ENCODE peak calls at places on chromosomes 1 and 21, in seven cellular contexts. Y is spleen; K is heart right ventricle; S is breast epithelium; I is CD8-positive, alpha-beta T cell; G is GM12878; D is PC-3. X is an unnamed sample. For H3K36me3, the result is how much of the 10 kb centered on the place peaks cover.

GRCh38 chr1:37392051-37392450 is 82.3 kb upstream of the ZC3H12A start:
- DNase-seq in S (no peak), Y (no peak), K (no peak), G (no peak), I (no peak), D (no peak), X (no peak)

GRCh38 chr1:3036646-3037280 is 15.5 kb downstream of the ACTRT2 start:
- DNase-seq in D (no peak), G (no peak), Y (peak), K (no peak), I (no peak), S (no peak), X (no peak)

GRCh38 chr1:1075148-1075935 is 1.2 kb upstream of the RNF223 start:
- DNase-seq in D (no peak), G (no peak), I (no peak), K (no peak), Y (peak), S (peak), X (no peak)

GRCh38 chr21:46142581-46143473 is 12.6 kb downstream of the FTCD start:
- DNase-seq in D (no peak), G (no peak), Y (peak), S (no peak), K (no peak), I (no peak), X (no peak)

GRCh38 chr1:66556161-66556611 is 22.2 kb downstream of the SGIP1 start:
- DNase-seq in G (no peak), S (no peak), K (no peak), Y (no peak), D (no peak), I (no peak), X (peak)

GRCh38 chr1:200524092-200524491 is 96.5 kb downstream of the KIF14 start:
- DNase-seq in S (no peak), I (no peak), G (no peak), D (no peak), K (no peak), Y (no peak), X (no peak)

GRCh38 chr1:2073382-2074230 is 23.4 kb downstream of the PRKCZ start:
- DNase-seq in K (no peak), G (no peak), D (no peak), I (no peak), S (no peak), Y (no peak), X (no peak)

GRCh38 chr21:41593051-41593783 is 85.3 kb upstream of the TMPRSS2 start:
- DNase-seq in S (no peak), I (no peak), K (no peak), G (no peak), Y (no peak), D (no peak), X (no peak)

GRCh38 chr1:240258910-240259309 is 167.2 kb downstream of the FMN2 start:
- DNase-seq in S (no peak), K (no peak), Y (no peak), G (no peak), I (no peak), D (peak), X (peak)

GRCh38 chr1:157626099-157626498 is 28.2 kb upstream of the FCRL4 start:
- DNase-seq in G (peak), K (no peak), D (peak), Y (no peak), S (no peak), I (no peak), X (peak)

GRCh38 chr21:17270234-17270633 is 242.6 kb upstream of the CXADR start:
- DNase-seq in S (no peak), G (no peak), D (peak), Y (no peak), K (no peak), I (no peak), X (peak)

GRCh38 chr1:164725401-164725800 is 166.4 kb downstream of the PBX1 start:
- DNase-seq in D (no peak), K (no peak), S (no peak), Y (no peak), I (no peak), G (no peak), X (no peak)

GRCh38 chr21:34075099-34075425 is 1.7 kb downstream of the MRPS6 start:
- DNase-seq in I (no peak), K (no peak), G (no peak), D (no peak), S (no peak), Y (no peak), X (no peak)

GRCh38 chr1:82506970-82507369 is 706.2 kb downstream of the ADGRL2 start:
- DNase-seq in K (no peak), Y (no peak), I (no peak), S (no peak), G (no peak), D (no peak), X (no peak)

GRCh38 chr1:220370041-220370700 is 97.9 kb upstream of the RAB3GAP2 start:
- DNase-seq in G (no peak), D (peak), S (no peak), Y (no peak), K (peak), I (no peak), X (peak)

GRCh38 chr1:111804736-111805135 is 49.0 kb downstream of the DDX20 start:
- DNase-seq in K (no peak), D (no peak), G (no peak), S (no peak), Y (no peak), I (no peak), X (no peak)

GRCh38 chr1:156502749-156503671 is 2.4 kb upstream of the MEF2D start:
- DNase-seq in Y (peak), K (peak), I (no peak), S (no peak), G (no peak), D (peak), X (peak)

GRCh38 chr21:46561448-46562095 is 43.3 kb downstream of the S100B start:
- DNase-seq in I (no peak), S (no peak), G (no peak), K (no peak), Y (no peak), D (no peak), X (no peak)

GRCh38 chr1:93029317-93029716 is 49.8 kb upstream of the MTF2 start:
- DNase-seq in G (peak), D (no peak), S (no peak), Y (no peak), K (no peak), I (no peak), X (no peak)

GRCh38 chr1:164417016-164417704 is 141.8 kb upstream of the PBX1 start:
- DNase-seq in K (no peak), D (no peak), Y (no peak), I (no peak), G (no peak), S (no peak), X (no peak)

GRCh38 chr1:53891678-53892077 is 2.1 kb upstream of the YIPF1 start:
- DNase-seq in G (no peak), S (no peak), K (no peak), I (no peak), Y (no peak), D (no peak), X (no peak)

GRCh38 chr1:21308847-21309652 is 18.8 kb upstream of the ECE1 start:
- DNase-seq in G (no peak), D (peak), I (no peak), S (no peak), K (no peak), Y (no peak), X (peak)

GRCh38 chr21:39511102-39511501 is 59.3 kb downstream of the SH3BGR start:
- DNase-seq in Y (no peak), D (no peak), I (no peak), S (no peak), K (no peak), G (no peak), X (no peak)

GRCh38 chr1:204225841-204226745 is 12.3 kb upstream of the GOLT1A start:
- DNase-seq in D (peak), S (no peak), Y (no peak), K (no peak), G (no peak), I (no peak), X (peak)

GRCh38 chr1:206455681-206456344 is 14.5 kb upstream of the IKBKE start:
- DNase-seq in D (peak), S (no peak), Y (no peak), G (no peak), I (no peak), K (no peak), X (no peak)

GRCh38 chr1:206459703-206460102 is 10.6 kb upstream of the IKBKE start:
- DNase-seq in S (no peak), G (no peak), I (no peak), K (no peak), D (no peak), Y (no peak), X (no peak)

GRCh38 chr1:206456577-206457375 is 13.5 kb upstream of the IKBKE start:
- DNase-seq in G (no peak), D (peak), I (no peak), S (no peak), K (no peak), Y (no peak), X (peak)

GRCh38 chr1:206455320-206455680 is 15.0 kb upstream of the IKBKE start:
- DNase-seq in S (no peak), Y (no peak), I (no peak), G (no peak), K (no peak), D (no peak), X (no peak)

GRCh38 chr1:206457408-206457807 is 12.9 kb upstream of the IKBKE start:
- DNase-seq in D (peak), S (no peak), Y (no peak), G (no peak), K (no peak), I (no peak), X (peak)
- H3K36me3 ChIP-seq in D (under half), S (under half), Y (under half), G (under half), K (half or more), I (under half), X (under half)

DNA sequence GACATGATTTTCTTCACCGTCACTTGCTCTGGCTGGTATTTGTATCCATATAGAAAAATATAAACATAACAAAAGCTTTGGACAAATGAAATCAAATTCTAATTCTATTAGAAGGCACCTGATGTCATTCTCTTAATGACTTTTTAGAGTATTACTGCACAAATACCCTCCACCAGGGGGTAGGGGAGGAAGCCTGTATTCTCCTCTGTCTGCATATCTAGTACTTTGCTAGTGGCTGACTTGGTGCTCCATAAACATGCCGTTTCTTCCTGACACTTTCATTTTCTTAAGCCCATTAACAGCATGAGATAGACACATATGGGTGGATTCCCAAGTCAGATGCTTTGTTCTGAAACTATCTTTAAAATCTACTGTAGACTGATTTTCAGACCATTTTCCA is 20.6 kb upstream of the KCNJ15 start:
- DNase-seq in I (no peak), Y (no peak), K (no peak), S (no peak), D (peak), G (no peak), X (peak)
- TF ChIP-seq CTCF in I (no peak), Y (no peak), K (no peak), S (no peak), D (peak), G (no peak), X (peak)

GRCh38 chr1:236535190-236535589 is 11.4 kb downstream of the LGALS8 start:
- DNase-seq in Y (no peak), S (no peak), I (no peak), G (no peak), D (no peak), K (no peak), X (no peak)

GRCh38 chr1:236530286-236530685 is 6.5 kb downstream of the LGALS8 start:
- DNase-seq in S (no peak), I (no peak), D (no peak), Y (no peak), G (no peak), K (no peak), X (no peak)

GRCh38 chr1:236530959-236531358 is 7.2 kb downstream of the LGALS8 start:
- DNase-seq in G (no peak), S (no peak), D (no peak), K (no peak), Y (no peak), I (no peak), X (no peak)

GRCh38 chr1:236534164-236534651 is 10.4 kb downstream of the LGALS8 start:
- DNase-seq in S (no peak), I (no peak), D (peak), K (no peak), Y (no peak), G (no peak), X (peak)

DNA sequence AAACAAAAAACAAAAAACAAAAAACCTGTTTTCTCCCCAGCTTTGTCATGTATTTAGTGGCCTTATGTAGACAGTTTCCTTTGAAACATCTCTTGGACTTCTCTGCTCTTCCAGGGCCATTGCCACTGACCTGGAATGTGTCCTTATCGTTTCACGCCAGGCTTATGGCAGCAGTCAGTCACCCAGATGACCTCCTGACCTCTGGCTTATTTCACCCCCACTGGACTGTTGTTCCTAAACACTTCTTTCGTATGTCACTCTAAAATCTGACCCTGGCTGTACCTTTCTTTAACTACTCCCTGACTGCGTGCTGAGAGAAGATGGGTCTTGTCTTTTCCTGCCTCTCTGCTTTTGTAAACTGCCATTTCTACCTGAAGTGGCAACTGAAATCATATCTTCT is 9.1 kb downstream of the LGALS8 start:
- DNase-seq in Y (no peak), I (no peak), D (no peak), G (no peak), S (no peak), K (no peak), X (no peak)
- H3K36me3 ChIP-seq in Y (under half), I (under half), D (under half), G (under half), S (under half), K (half or more), X (under half)

DNA sequence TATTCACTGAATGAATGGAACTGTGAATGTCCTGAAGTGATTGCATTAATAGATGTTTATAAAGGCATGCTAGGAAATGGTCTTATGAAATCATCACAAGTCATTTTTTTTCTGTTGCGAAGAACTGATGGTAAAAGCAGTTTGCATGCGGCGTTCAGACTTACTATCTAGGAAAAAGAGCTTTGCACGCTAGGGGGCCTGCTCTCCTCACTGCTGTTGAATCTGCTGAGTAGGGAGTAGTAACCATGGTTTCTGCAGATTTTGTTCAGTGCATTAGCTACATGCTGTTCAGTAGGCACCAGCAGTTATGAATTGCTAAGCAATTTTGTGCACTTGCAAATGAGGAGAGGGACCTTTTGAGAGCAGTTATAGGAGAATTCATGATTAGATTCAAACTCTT is 57.9 kb downstream of the CENPF start:
- DNase-seq in G (no peak), K (no peak), S (no peak), Y (no peak), D (peak), I (no peak), X (peak)
- TF ChIP-seq CTCF in G (no peak), K (peak), S (no peak), Y (no peak), D (peak), I (no peak), X (peak)